ENCODE peak calls at places on chromosomes 4 and X, in five cellular contexts. O is mesothelial cell of epicardium, V is fibroblast of mammary gland, I is nucleus accumbens, S is NCI-H510A treated with DMSO at 0.1 percent for 48 hours. U is an unnamed sample.
A peak's percentile ranks its signal among the peaks of the same experiment; 100 is the strongest.

GRCh38 chr4:128572778-128573241 is 236.7 kb upstream of the JADE1 start:
- DNase-seq in O (no peak), V (no peak), I (no peak), S (no peak), U (no peak)

GRCh38 chr4:133969202-133969873 is 232.3 kb downstream of the PABPC4L start:
- DNase-seq in O (no peak), V (peak; percentile 33), I (no peak), S (no peak), U (peak; percentile 33)

GRCh38 chrX:101550362-101550761 is at the start of gene ARMCX1:
- DNase-seq in O (no peak), V (peak; percentile 84), I (peak; percentile 68), S (peak; percentile 54), U (peak; percentile 8)

GRCh38 chr4:127047930-127048329 is 584.8 kb upstream of the INTU start:
- DNase-seq in O (no peak), V (no peak), I (no peak), S (no peak), U (no peak)

GRCh38 chrX:46198858-46199257 is 346.4 kb downstream of the ZNF674 start:
- DNase-seq in O (no peak), V (no peak), I (no peak), S (no peak), U (no peak)

GRCh38 chr4:6148506-6149205 is 51.7 kb downstream of the JAKMIP1 start:
- DNase-seq in O (no peak), V (no peak), I (no peak), S (no peak), U (no peak)

GRCh38 chr4:94678896-94679295 is 78.9 kb upstream of the BMPR1B start:
- DNase-seq in O (no peak), V (peak; percentile 16), I (no peak), S (no peak), U (no peak)

GRCh38 chrX:38900719-38901118 is 99.5 kb downstream of the MID1IP1 start:
- DNase-seq in O (no peak), V (no peak), I (no peak), S (no peak), U (no peak)

GRCh38 chr4:132333723-132334045 is 815.4 kb upstream of the PCDH10 start:
- DNase-seq in O (no peak), V (peak; percentile 22), I (no peak), S (no peak), U (no peak)

GRCh38 chr4:55409468-55410171 is 13.9 kb downstream of the TMEM165 start:
- DNase-seq in O (no peak), V (peak; percentile 57), I (no peak), S (no peak), U (peak; percentile 31)

GRCh38 chr4:24920008-24920407 is 7.2 kb upstream of the CCDC149 start:
- DNase-seq in O (no peak), V (no peak), I (no peak), S (no peak), U (no peak)

GRCh38 chr4:189917161-189917891 is 23.3 kb upstream of the FRG1 start:
- DNase-seq in O (no peak), V (no peak), I (no peak), S (no peak), U (no peak)

GRCh38 chrX:48498374-48498809 is 10.4 kb upstream of the PORCN start:
- DNase-seq in O (no peak), V (peak; percentile 89), I (no peak), S (no peak), U (no peak)

GRCh38 chrX:109774706-109775105 is 41.6 kb upstream of the ACSL4 start:
- DNase-seq in O (no peak), V (peak; percentile 90), I (no peak), S (no peak), U (no peak)

GRCh38 chr4:186541801-186542200 is 13.6 kb downstream of the MTNR1A start:
- DNase-seq in O (no peak), V (no peak), I (no peak), S (no peak), U (no peak)

GRCh38 chr4:139625487-139625886 is 40.1 kb upstream of the MGST2 start:
- DNase-seq in O (no peak), V (no peak), I (peak; percentile 2), S (no peak), U (no peak)

GRCh38 chrX:16023790-16024734 is 99.3 kb upstream of the GRPR start:
- DNase-seq in O (no peak), V (peak; percentile 72), I (no peak), S (no peak), U (no peak)

GRCh38 chrX:154751121-154751668 is 318 bp upstream of the GAB3 start:
- DNase-seq in O (no peak), V (no peak), I (no peak), S (no peak), U (no peak)

GRCh38 chr4:119498520-119498919 is 130.1 kb downstream of the PDE5A start:
- DNase-seq in O (no peak), V (peak; percentile 17), I (peak; percentile 32), S (peak; percentile 83), U (peak; percentile 12)

GRCh38 chr4:89024051-89024675 is 32.8 kb downstream of the FAM13A start:
- DNase-seq in O (no peak), V (peak; percentile 87), I (peak; percentile 27), S (peak; percentile 84), U (no peak)

GRCh38 chr4:77153016-77153415 is 4.0 kb upstream of the CCNG2 start:
- DNase-seq in O (no peak), V (no peak), I (no peak), S (no peak), U (no peak)

GRCh38 chr4:6494431-6495295 is 22.2 kb upstream of the PPP2R2C start:
- DNase-seq in O (no peak), V (no peak), I (no peak), S (no peak), U (no peak)

GRCh38 chr4:183201331-183201730 is 102.3 kb downstream of the WWC2 start:
- DNase-seq in O (no peak), V (peak; percentile 97), I (no peak), S (no peak), U (no peak)

GRCh38 chrX:3815896-3816664 is 102.6 kb upstream of the PRKX start:
- DNase-seq in O (peak; percentile 39), V (peak; percentile 28), I (peak; percentile 35), S (peak; percentile 36), U (peak; percentile 28)

GRCh38 chrX:37380920-37381319 is 31.8 kb downstream of the PRRG1 start:
- DNase-seq in O (no peak), V (peak; percentile 78), I (no peak), S (no peak), U (no peak)

GRCh38 chrX:1496076-1496475 is 40.9 kb downstream of the P2RY8 start:
- DNase-seq in O (no peak), V (no peak), I (no peak), S (no peak), U (no peak)

GRCh38 chrX:65600106-65600505 is 65.5 kb upstream of the LAS1L start:
- DNase-seq in O (no peak), V (no peak), I (no peak), S (no peak), U (no peak)

GRCh38 chr4:186039697-186040096 is 29.3 kb upstream of the TLR3 start:
- DNase-seq in O (no peak), V (no peak), I (no peak), S (peak; percentile 34), U (no peak)

GRCh38 chrX:150765237-150765636 is 72.0 kb downstream of the MTMR1 start:
- DNase-seq in O (no peak), V (no peak), I (no peak), S (no peak), U (no peak)

GRCh38 chr4:11585506-11585905 is 156.8 kb upstream of the HS3ST1 start:
- DNase-seq in O (no peak), V (peak; percentile 2), I (no peak), S (peak; percentile 69), U (no peak)

GRCh38 chrX:46327229-46328081 is 217.8 kb downstream of the ZNF674 start:
- DNase-seq in O (no peak), V (no peak), I (no peak), S (no peak), U (no peak)

GRCh38 chr4:41124916-41125548 is 89.3 kb downstream of the APBB2 start:
- DNase-seq in O (no peak), V (no peak), I (no peak), S (no peak), U (no peak)

GRCh38 chr4:90792689-90793088 is 665.5 kb downstream of the CCSER1 start:
- DNase-seq in O (no peak), V (no peak), I (no peak), S (no peak), U (no peak)

GRCh38 chr4:86972997-86973396 is 38.2 kb downstream of the AFF1 start:
- DNase-seq in O (no peak), V (no peak), I (no peak), S (peak; percentile 87), U (no peak)

GRCh38 chr4:156475322-156475721 is 496.3 kb downstream of the PDGFC start:
- DNase-seq in O (no peak), V (peak; percentile 75), I (no peak), S (peak; percentile 17), U (no peak)

GRCh38 chrX:10756365-10756915 is 136.1 kb upstream of the MID1 start:
- DNase-seq in O (no peak), V (peak; percentile 87), I (no peak), S (no peak), U (no peak)